ENCODE peak calls at places on chromosome 21, in ten cellular contexts. W, A, F, S, G, J, U, Q, D and C are unnamed samples. For H3K4me1, the result is how much of the 10 kb centered on the place peaks cover.

GRCh38 chr21:26115899-26116298 is 54.7 kb downstream of the APP start:
- DNase-seq in U (no peak), D (no peak), S (no peak), F (no peak), J (peak), Q (no peak), A (no peak), G (no peak), W (no peak), C (no peak)

GRCh38 chr21:37006521-37007291 is at the start of gene RIPPLY3:
- DNase-seq in S (no peak), U (no peak), J (peak), W (no peak), F (peak), D (no peak), A (no peak), Q (no peak), G (no peak), C (no peak)

GRCh38 chr21:40049031-40049958 is 182.1 kb downstream of the PCP4 start:
- DNase-seq in S (no peak), Q (no peak), J (no peak), W (no peak), U (no peak), G (peak), F (no peak), A (peak), D (peak), C (peak)

GRCh38 chr21:36859744-36860501 is 106.5 kb downstream of the HLCS start:
- DNase-seq in W (peak), S (peak), D (no peak), A (peak), Q (peak), F (no peak), J (peak), U (no peak), G (peak), C (peak)

GRCh38 chr21:17270234-17270633 is 242.6 kb upstream of the CXADR start:
- DNase-seq in G (no peak), W (no peak), D (no peak), J (peak), F (no peak), Q (peak), S (no peak), U (no peak), A (peak), C (peak)

GRCh38 chr21:26070121-26070520 is 100.4 kb downstream of the APP start:
- DNase-seq in W (no peak), F (no peak), U (no peak), S (no peak), A (no peak), Q (no peak), G (no peak), J (no peak), D (no peak), C (no peak)

GRCh38 chr21:33578959-33579542 is 9.4 kb downstream of the DONSON start:
- DNase-seq in Q (no peak), J (no peak), D (no peak), U (no peak), S (no peak), A (no peak), G (no peak), W (no peak), F (no peak), C (no peak)

GRCh38 chr21:39386194-39386593 is 37.3 kb upstream of the HMGN1 start:
- DNase-seq in J (no peak), F (peak), A (peak), D (no peak), Q (peak), G (no peak), W (no peak), S (peak), U (no peak), C (no peak)

GRCh38 chr21:38306833-38307232 is 50.0 kb downstream of the KCNJ15 start:
- DNase-seq in J (peak), D (no peak), W (no peak), S (no peak), F (no peak), U (no peak), A (no peak), G (no peak), Q (no peak), C (no peak)

GRCh38 chr21:30072496-30072895 is 94.1 kb downstream of the CLDN17 start:
- DNase-seq in F (no peak), W (peak), A (no peak), Q (no peak), S (peak), G (peak), J (peak), D (no peak), U (no peak), C (no peak)

DNA sequence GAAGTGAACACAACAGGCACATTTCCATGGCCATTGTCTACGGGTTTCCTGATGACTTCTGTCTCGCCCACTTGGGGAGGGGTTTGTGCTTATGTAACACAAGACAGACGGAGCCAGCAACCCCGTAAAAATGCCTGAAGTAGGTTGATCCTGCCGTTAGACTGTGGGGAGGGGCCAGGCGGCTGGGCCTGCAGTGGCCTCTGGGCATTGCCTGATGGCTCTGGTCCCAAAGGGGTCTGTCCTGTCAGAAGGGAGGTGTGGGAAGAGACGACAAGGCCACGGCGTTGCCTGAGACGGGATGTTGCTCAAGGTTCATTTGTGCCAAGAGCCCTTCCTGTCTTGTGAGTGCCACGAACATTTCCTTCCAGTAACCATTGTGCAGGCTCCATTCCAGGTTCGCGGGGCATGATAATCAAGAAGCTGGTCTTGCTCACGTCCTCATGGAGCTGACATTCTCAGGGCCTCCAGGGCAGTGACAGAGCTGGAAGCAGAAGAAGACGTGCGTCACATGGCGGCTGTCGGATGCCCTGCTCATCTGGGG is 44.7 kb downstream of the ABCG1 start:
- DNase-seq in U (no peak), D (no peak), F (no peak), A (peak), G (no peak), S (no peak), Q (peak), J (no peak), W (no peak), C (peak)
- H3K4me1 ChIP-seq in U (under half), D (half or more), F (half or more), A (under half), G (under half), S (under half), Q (under half), J (under half), W (under half), C (under half)

DNA sequence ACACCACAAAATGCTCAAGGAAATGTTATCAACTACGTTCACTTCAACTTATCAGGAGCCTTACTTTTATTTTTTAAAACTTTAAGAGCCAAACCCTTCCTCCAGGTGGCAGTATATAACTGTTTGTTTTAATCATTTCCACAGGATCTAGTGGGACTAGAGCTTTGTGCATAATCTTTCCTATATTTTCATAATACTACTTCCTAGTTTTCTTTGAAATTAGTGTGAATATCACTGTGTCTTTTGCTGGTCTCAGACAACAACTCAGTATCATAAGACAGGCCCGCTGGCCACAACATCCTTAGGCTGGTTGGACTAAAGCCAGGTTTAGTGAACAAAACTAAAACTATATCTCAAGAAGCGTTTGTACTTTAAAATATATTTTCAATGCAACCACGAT is 145.5 kb downstream of the TIAM1 start:
- DNase-seq in D (no peak), F (no peak), A (no peak), W (no peak), J (peak), G (no peak), U (no peak), Q (no peak), S (no peak), C (peak)
- TF ChIP-seq EP300 in D (no peak), F (no peak), A (no peak), W (no peak), J (no peak), G (no peak), U (no peak), Q (no peak), S (no peak), C (no peak)

GRCh38 chr21:45074048-45074817 is at the start of gene ADARB1:
- DNase-seq in W (no peak), A (peak), F (peak), J (peak), D (no peak), Q (peak), S (peak), G (peak), U (no peak), C (no peak)
- TF ChIP-seq POLR2A in W (peak), A (no peak), F (peak), J (peak), D (no peak), Q (peak), S (no peak), G (no peak), U (peak), C (peak)

DNA sequence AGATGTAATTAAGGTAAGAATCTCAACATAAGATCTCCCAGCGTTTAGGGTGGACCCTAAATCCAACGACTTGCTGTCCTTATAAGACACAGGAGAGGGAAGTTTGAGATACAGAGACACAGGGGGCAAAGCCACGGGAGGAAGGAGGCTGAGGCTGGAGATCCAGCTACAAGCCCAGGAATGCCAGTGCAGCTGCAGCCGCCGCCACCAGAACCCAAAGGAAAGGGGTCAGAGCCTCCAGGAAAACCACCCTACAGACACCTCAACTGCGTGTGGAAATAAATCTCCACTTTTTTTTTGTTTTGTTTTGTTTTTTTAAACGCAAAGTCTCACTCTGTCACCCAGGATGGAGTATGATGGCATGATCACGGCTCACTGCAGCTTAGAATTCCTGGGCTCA is 12.1 kb upstream of the TFF1 start:
- DNase-seq in U (no peak), J (no peak), Q (no peak), A (no peak), G (peak), F (no peak), D (no peak), W (no peak), S (no peak), C (no peak)
- H3K4me1 ChIP-seq in U (under half), J (under half), Q (under half), A (under half), G (under half), F (under half), D (under half), W (under half), S (under half), C (under half)

GRCh38 chr21:21385404-21385803 is 387.2 kb downstream of the NCAM2 start:
- DNase-seq in J (no peak), S (no peak), G (no peak), D (no peak), U (no peak), Q (no peak), A (no peak), F (no peak), W (no peak), C (no peak)
- TF ChIP-seq EP300 in J (no peak), S (no peak), G (no peak), D (no peak), U (no peak), Q (no peak), A (no peak), F (no peak), W (no peak), C (no peak)

GRCh38 chr21:45292399-45293213 is 4.9 kb upstream of the POFUT2 start:
- DNase-seq in Q (peak), S (peak), G (peak), D (peak), U (no peak), F (peak), W (peak), A (peak), J (peak), C (peak)
- TF ChIP-seq POLR2A in Q (peak), S (no peak), G (no peak), D (no peak), U (no peak), F (no peak), W (no peak), A (no peak), J (no peak), C (no peak)